ENCODE peak calls at places on chromosomes 7 and 10, in nine cellular contexts. R, X, B, S, M, H, T, Z and A are unnamed samples.

GRCh38 chr7:33813331-33813730 is 92.0 kb upstream of the BMPER start:
- DNase-seq in R (no peak), X (no peak), B (no peak), S (no peak), M (no peak), H (no peak), T (no peak), Z (no peak), A (no peak)

GRCh38 chr10:45505336-45505735 is 131.3 kb downstream of the ALOX5 start:
- DNase-seq in R (no peak), X (no peak), B (no peak), S (no peak), M (no peak), H (no peak), T (no peak), Z (no peak), A (peak; percentile 11)

GRCh38 chr7:55075464-55075971 is 56.7 kb downstream of the EGFR start:
- DNase-seq in R (no peak), X (no peak), B (no peak), S (peak; percentile 13), M (no peak), H (no peak), T (no peak), Z (no peak), A (no peak)

GRCh38 chr10:33803248-33803647 is 468.8 kb upstream of the NRP1 start:
- DNase-seq in R (no peak), X (no peak), B (no peak), S (no peak), M (no peak), H (no peak), T (no peak), Z (no peak), A (no peak)

GRCh38 chr7:149459540-149460433 is 1.1 kb downstream of the ZNF777 start:
- DNase-seq in R (no peak), X (no peak), B (peak; percentile 10), S (no peak), M (no peak), H (no peak), T (peak; percentile 22), Z (peak; percentile 47), A (no peak)

GRCh38 chr7:158819571-158820203 is 9.6 kb downstream of the ESYT2 start:
- DNase-seq in R (no peak), X (no peak), B (no peak), S (no peak), M (no peak), H (no peak), T (no peak), Z (no peak), A (no peak)

GRCh38 chr7:111765936-111766643 is 203.8 kb upstream of the IMMP2L start:
- DNase-seq in R (no peak), X (no peak), B (no peak), S (no peak), M (no peak), H (no peak), T (no peak), Z (no peak), A (no peak)

GRCh38 chr7:105365541-105366534 is 22.9 kb downstream of the SRPK2 start:
- DNase-seq in R (no peak), X (no peak), B (no peak), S (no peak), M (no peak), H (no peak), T (peak; percentile 66), Z (no peak), A (no peak)

GRCh38 chr10:127848226-127848625 is 44.5 kb downstream of the CLRN3 start:
- DNase-seq in R (no peak), X (no peak), B (no peak), S (no peak), M (no peak), H (no peak), T (no peak), Z (no peak), A (no peak)

GRCh38 chr10:124287791-124288190 is 130.9 kb downstream of the OAT start:
- DNase-seq in R (no peak), X (peak; percentile 58), B (no peak), S (no peak), M (no peak), H (no peak), T (no peak), Z (no peak), A (no peak)

GRCh38 chr7:36086571-36086970 is 66.5 kb upstream of the EEPD1 start:
- DNase-seq in R (no peak), X (no peak), B (no peak), S (no peak), M (no peak), H (no peak), T (no peak), Z (no peak), A (no peak)

GRCh38 chr7:116182023-116182422 is 28.3 kb upstream of the TES start:
- DNase-seq in R (no peak), X (no peak), B (no peak), S (no peak), M (no peak), H (no peak), T (no peak), Z (no peak), A (no peak)